ENCODE peak calls at places on chromosomes 2 and 18, in nine cellular contexts. One of them, this sample, is unnamed.

GRCh38 chr2:69018629-69019227 is 5.7 kb downstream of the ANTXR1 start:
- DNase-seq in H54: no peak
- DNase-seq in activated CD4-positive, alpha-beta T cell treated with anti-CD3 and anti-CD28 coated beads, Interleukin-2, amount 50 U/mL, for 24 hours: no peak
- DNase-seq in GM20000: no peak
- DNase-seq in stimulated activated CD4-positive, alpha-beta T cell treated with anti-CD3 and anti-CD28 coated beads, Interleukin-4, amount 100 ng/mL, for 4 hours: no peak
- DNase-seq in lower leg skin: no peak
- DNase-seq in GM12892: no peak
- DNase-seq in fibroblast of mammary gland: peak
- DNase-seq in substantia nigra: no peak
- DNase-seq in this sample: no peak

GRCh38 chr2:234335676-234336228 is 161.1 kb downstream of the ARL4C start:
- DNase-seq in H54: no peak
- DNase-seq in activated CD4-positive, alpha-beta T cell treated with anti-CD3 and anti-CD28 coated beads, Interleukin-2, amount 50 U/mL, for 24 hours: peak
- DNase-seq in GM20000: no peak
- DNase-seq in stimulated activated CD4-positive, alpha-beta T cell treated with anti-CD3 and anti-CD28 coated beads, Interleukin-4, amount 100 ng/mL, for 4 hours: peak
- DNase-seq in lower leg skin: peak
- DNase-seq in GM12892: no peak
- DNase-seq in fibroblast of mammary gland: peak
- DNase-seq in substantia nigra: peak
- DNase-seq in this sample: no peak

GRCh38 chr2:85924522-85924921 is 35.7 kb upstream of the ST3GAL5 start:
- DNase-seq in H54: no peak
- DNase-seq in activated CD4-positive, alpha-beta T cell treated with anti-CD3 and anti-CD28 coated beads, Interleukin-2, amount 50 U/mL, for 24 hours: no peak
- DNase-seq in GM20000: no peak
- DNase-seq in stimulated activated CD4-positive, alpha-beta T cell treated with anti-CD3 and anti-CD28 coated beads, Interleukin-4, amount 100 ng/mL, for 4 hours: no peak
- DNase-seq in lower leg skin: no peak
- DNase-seq in GM12892: no peak
- DNase-seq in fibroblast of mammary gland: peak
- DNase-seq in substantia nigra: peak
- DNase-seq in this sample: no peak

GRCh38 chr2:39203382-39203781 is 40.4 kb downstream of the CDKL4 start:
- DNase-seq in H54: no peak
- DNase-seq in activated CD4-positive, alpha-beta T cell treated with anti-CD3 and anti-CD28 coated beads, Interleukin-2, amount 50 U/mL, for 24 hours: no peak
- DNase-seq in GM20000: no peak
- DNase-seq in stimulated activated CD4-positive, alpha-beta T cell treated with anti-CD3 and anti-CD28 coated beads, Interleukin-4, amount 100 ng/mL, for 4 hours: no peak
- DNase-seq in lower leg skin: no peak
- DNase-seq in GM12892: no peak
- DNase-seq in fibroblast of mammary gland: no peak
- DNase-seq in substantia nigra: no peak
- DNase-seq in this sample: no peak

GRCh38 chr18:49859725-49860124 is 46.4 kb upstream of the ACAA2 start:
- DNase-seq in H54: no peak
- DNase-seq in activated CD4-positive, alpha-beta T cell treated with anti-CD3 and anti-CD28 coated beads, Interleukin-2, amount 50 U/mL, for 24 hours: no peak
- DNase-seq in GM20000: no peak
- DNase-seq in stimulated activated CD4-positive, alpha-beta T cell treated with anti-CD3 and anti-CD28 coated beads, Interleukin-4, amount 100 ng/mL, for 4 hours: no peak
- DNase-seq in lower leg skin: peak
- DNase-seq in GM12892: no peak
- DNase-seq in fibroblast of mammary gland: no peak
- DNase-seq in substantia nigra: no peak
- DNase-seq in this sample: no peak

GRCh38 chr18:70457223-70457622 is 168.4 kb downstream of the SOCS6 start:
- DNase-seq in H54: no peak
- DNase-seq in activated CD4-positive, alpha-beta T cell treated with anti-CD3 and anti-CD28 coated beads, Interleukin-2, amount 50 U/mL, for 24 hours: no peak
- DNase-seq in GM20000: no peak
- DNase-seq in stimulated activated CD4-positive, alpha-beta T cell treated with anti-CD3 and anti-CD28 coated beads, Interleukin-4, amount 100 ng/mL, for 4 hours: no peak
- DNase-seq in lower leg skin: no peak
- DNase-seq in GM12892: no peak
- DNase-seq in fibroblast of mammary gland: no peak
- DNase-seq in substantia nigra: peak
- DNase-seq in this sample: no peak

GRCh38 chr2:111068435-111069058 is 52.2 kb upstream of the BCL2L11 start:
- DNase-seq in H54: no peak
- DNase-seq in activated CD4-positive, alpha-beta T cell treated with anti-CD3 and anti-CD28 coated beads, Interleukin-2, amount 50 U/mL, for 24 hours: no peak
- DNase-seq in GM20000: no peak
- DNase-seq in stimulated activated CD4-positive, alpha-beta T cell treated with anti-CD3 and anti-CD28 coated beads, Interleukin-4, amount 100 ng/mL, for 4 hours: no peak
- DNase-seq in lower leg skin: no peak
- DNase-seq in GM12892: no peak
- DNase-seq in fibroblast of mammary gland: no peak
- DNase-seq in substantia nigra: no peak
- DNase-seq in this sample: peak

GRCh38 chr2:46067501-46068292 is 229.5 kb upstream of the EPAS1 start:
- DNase-seq in H54: peak
- DNase-seq in activated CD4-positive, alpha-beta T cell treated with anti-CD3 and anti-CD28 coated beads, Interleukin-2, amount 50 U/mL, for 24 hours: no peak
- DNase-seq in GM20000: no peak
- DNase-seq in stimulated activated CD4-positive, alpha-beta T cell treated with anti-CD3 and anti-CD28 coated beads, Interleukin-4, amount 100 ng/mL, for 4 hours: no peak
- DNase-seq in lower leg skin: no peak
- DNase-seq in GM12892: no peak
- DNase-seq in fibroblast of mammary gland: peak
- DNase-seq in substantia nigra: no peak
- DNase-seq in this sample: peak

GRCh38 chr2:20450201-20451108 is 3.6 kb downstream of the RHOB start:
- DNase-seq in H54: no peak
- DNase-seq in activated CD4-positive, alpha-beta T cell treated with anti-CD3 and anti-CD28 coated beads, Interleukin-2, amount 50 U/mL, for 24 hours: no peak
- DNase-seq in GM20000: no peak
- DNase-seq in stimulated activated CD4-positive, alpha-beta T cell treated with anti-CD3 and anti-CD28 coated beads, Interleukin-4, amount 100 ng/mL, for 4 hours: no peak
- DNase-seq in lower leg skin: peak
- DNase-seq in GM12892: no peak
- DNase-seq in fibroblast of mammary gland: peak
- DNase-seq in substantia nigra: peak
- DNase-seq in this sample: no peak

GRCh38 chr2:204888222-204888621 is 342.9 kb downstream of the PARD3B start:
- DNase-seq in H54: no peak
- DNase-seq in activated CD4-positive, alpha-beta T cell treated with anti-CD3 and anti-CD28 coated beads, Interleukin-2, amount 50 U/mL, for 24 hours: no peak
- DNase-seq in GM20000: no peak
- DNase-seq in stimulated activated CD4-positive, alpha-beta T cell treated with anti-CD3 and anti-CD28 coated beads, Interleukin-4, amount 100 ng/mL, for 4 hours: no peak
- DNase-seq in lower leg skin: no peak
- DNase-seq in GM12892: no peak
- DNase-seq in fibroblast of mammary gland: peak
- DNase-seq in substantia nigra: no peak
- DNase-seq in this sample: peak

GRCh38 chr18:3012306-3012919 is 531 bp downstream of the LPIN2 start:
- DNase-seq in H54: peak
- DNase-seq in activated CD4-positive, alpha-beta T cell treated with anti-CD3 and anti-CD28 coated beads, Interleukin-2, amount 50 U/mL, for 24 hours: no peak
- DNase-seq in GM20000: no peak
- DNase-seq in stimulated activated CD4-positive, alpha-beta T cell treated with anti-CD3 and anti-CD28 coated beads, Interleukin-4, amount 100 ng/mL, for 4 hours: peak
- DNase-seq in lower leg skin: peak
- DNase-seq in GM12892: peak
- DNase-seq in fibroblast of mammary gland: peak
- DNase-seq in substantia nigra: peak
- DNase-seq in this sample: no peak

GRCh38 chr2:43837831-43838559 is 644 bp downstream of the ABCG5 start:
- DNase-seq in H54: no peak
- DNase-seq in activated CD4-positive, alpha-beta T cell treated with anti-CD3 and anti-CD28 coated beads, Interleukin-2, amount 50 U/mL, for 24 hours: no peak
- DNase-seq in GM20000: no peak
- DNase-seq in stimulated activated CD4-positive, alpha-beta T cell treated with anti-CD3 and anti-CD28 coated beads, Interleukin-4, amount 100 ng/mL, for 4 hours: no peak
- DNase-seq in lower leg skin: no peak
- DNase-seq in GM12892: no peak
- DNase-seq in fibroblast of mammary gland: no peak
- DNase-seq in substantia nigra: no peak
- DNase-seq in this sample: no peak

GRCh38 chr2:222569826-222570225 is 86.1 kb downstream of the FARSB start:
- DNase-seq in H54: peak
- DNase-seq in activated CD4-positive, alpha-beta T cell treated with anti-CD3 and anti-CD28 coated beads, Interleukin-2, amount 50 U/mL, for 24 hours: no peak
- DNase-seq in GM20000: no peak
- DNase-seq in stimulated activated CD4-positive, alpha-beta T cell treated with anti-CD3 and anti-CD28 coated beads, Interleukin-4, amount 100 ng/mL, for 4 hours: no peak
- DNase-seq in lower leg skin: no peak
- DNase-seq in GM12892: no peak
- DNase-seq in fibroblast of mammary gland: peak
- DNase-seq in substantia nigra: no peak
- DNase-seq in this sample: no peak

GRCh38 chr2:106801256-106801655 is 84.7 kb downstream of the ST6GAL2 start:
- DNase-seq in H54: no peak
- DNase-seq in activated CD4-positive, alpha-beta T cell treated with anti-CD3 and anti-CD28 coated beads, Interleukin-2, amount 50 U/mL, for 24 hours: no peak
- DNase-seq in GM20000: no peak
- DNase-seq in stimulated activated CD4-positive, alpha-beta T cell treated with anti-CD3 and anti-CD28 coated beads, Interleukin-4, amount 100 ng/mL, for 4 hours: no peak
- DNase-seq in lower leg skin: no peak
- DNase-seq in GM12892: no peak
- DNase-seq in fibroblast of mammary gland: no peak
- DNase-seq in substantia nigra: no peak
- DNase-seq in this sample: no peak

GRCh38 chr2:148501545-148501944 is 143.0 kb upstream of the EPC2 start:
- DNase-seq in H54: no peak
- DNase-seq in activated CD4-positive, alpha-beta T cell treated with anti-CD3 and anti-CD28 coated beads, Interleukin-2, amount 50 U/mL, for 24 hours: no peak
- DNase-seq in GM20000: no peak
- DNase-seq in stimulated activated CD4-positive, alpha-beta T cell treated with anti-CD3 and anti-CD28 coated beads, Interleukin-4, amount 100 ng/mL, for 4 hours: no peak
- DNase-seq in lower leg skin: no peak
- DNase-seq in GM12892: no peak
- DNase-seq in fibroblast of mammary gland: no peak
- DNase-seq in substantia nigra: no peak
- DNase-seq in this sample: no peak

GRCh38 chr2:183079335-183079775 is 808 bp downstream of the DUSP19 start:
- DNase-seq in H54: no peak
- DNase-seq in activated CD4-positive, alpha-beta T cell treated with anti-CD3 and anti-CD28 coated beads, Interleukin-2, amount 50 U/mL, for 24 hours: no peak
- DNase-seq in GM20000: no peak
- DNase-seq in stimulated activated CD4-positive, alpha-beta T cell treated with anti-CD3 and anti-CD28 coated beads, Interleukin-4, amount 100 ng/mL, for 4 hours: no peak
- DNase-seq in lower leg skin: no peak
- DNase-seq in GM12892: no peak
- DNase-seq in fibroblast of mammary gland: peak
- DNase-seq in substantia nigra: no peak
- DNase-seq in this sample: no peak

GRCh38 chr2:109031481-109032228 is 42.6 kb upstream of the EDAR start:
- DNase-seq in H54: no peak
- DNase-seq in activated CD4-positive, alpha-beta T cell treated with anti-CD3 and anti-CD28 coated beads, Interleukin-2, amount 50 U/mL, for 24 hours: peak
- DNase-seq in GM20000: peak
- DNase-seq in stimulated activated CD4-positive, alpha-beta T cell treated with anti-CD3 and anti-CD28 coated beads, Interleukin-4, amount 100 ng/mL, for 4 hours: peak
- DNase-seq in lower leg skin: peak
- DNase-seq in GM12892: peak
- DNase-seq in fibroblast of mammary gland: peak
- DNase-seq in substantia nigra: no peak
- DNase-seq in this sample: no peak

GRCh38 chr2:157574165-157574564 is 54.5 kb downstream of the ACVR1C start:
- DNase-seq in H54: no peak
- DNase-seq in activated CD4-positive, alpha-beta T cell treated with anti-CD3 and anti-CD28 coated beads, Interleukin-2, amount 50 U/mL, for 24 hours: no peak
- DNase-seq in GM20000: no peak
- DNase-seq in stimulated activated CD4-positive, alpha-beta T cell treated with anti-CD3 and anti-CD28 coated beads, Interleukin-4, amount 100 ng/mL, for 4 hours: no peak
- DNase-seq in lower leg skin: no peak
- DNase-seq in GM12892: no peak
- DNase-seq in fibroblast of mammary gland: no peak
- DNase-seq in substantia nigra: no peak
- DNase-seq in this sample: no peak

GRCh38 chr2:191675807-191676667 is 1.9 kb upstream of the NABP1 start:
- DNase-seq in H54: no peak
- DNase-seq in activated CD4-positive, alpha-beta T cell treated with anti-CD3 and anti-CD28 coated beads, Interleukin-2, amount 50 U/mL, for 24 hours: peak
- DNase-seq in GM20000: peak
- DNase-seq in stimulated activated CD4-positive, alpha-beta T cell treated with anti-CD3 and anti-CD28 coated beads, Interleukin-4, amount 100 ng/mL, for 4 hours: peak
- DNase-seq in lower leg skin: peak
- DNase-seq in GM12892: no peak
- DNase-seq in fibroblast of mammary gland: peak
- DNase-seq in substantia nigra: no peak
- DNase-seq in this sample: no peak

GRCh38 chr2:218291934-218292699 is at the start of gene TMBIM1:
- DNase-seq in H54: peak
- DNase-seq in activated CD4-positive, alpha-beta T cell treated with anti-CD3 and anti-CD28 coated beads, Interleukin-2, amount 50 U/mL, for 24 hours: peak
- DNase-seq in GM20000: peak
- DNase-seq in stimulated activated CD4-positive, alpha-beta T cell treated with anti-CD3 and anti-CD28 coated beads, Interleukin-4, amount 100 ng/mL, for 4 hours: peak
- DNase-seq in lower leg skin: peak
- DNase-seq in GM12892: peak
- DNase-seq in fibroblast of mammary gland: peak
- DNase-seq in substantia nigra: peak
- DNase-seq in this sample: peak

GRCh38 chr2:135798762-135799161 is 38.2 kb downstream of the LCT start:
- DNase-seq in H54: no peak
- DNase-seq in activated CD4-positive, alpha-beta T cell treated with anti-CD3 and anti-CD28 coated beads, Interleukin-2, amount 50 U/mL, for 24 hours: no peak
- DNase-seq in GM20000: no peak
- DNase-seq in stimulated activated CD4-positive, alpha-beta T cell treated with anti-CD3 and anti-CD28 coated beads, Interleukin-4, amount 100 ng/mL, for 4 hours: no peak
- DNase-seq in lower leg skin: no peak
- DNase-seq in GM12892: no peak
- DNase-seq in fibroblast of mammary gland: peak
- DNase-seq in substantia nigra: no peak
- DNase-seq in this sample: no peak

This sample was measured in Caco-2.